ENCODE peak calls at places on chromosomes 12 and 14, in six cellular contexts. H is HCT116, B is SK-N-SH, Z is H1, G is K562, F is HepG2. K is an unnamed sample.

GRCh38 chr12:52006726-52007157 is at the start of gene TAMALIN:
- DNase-seq in G (peak; percentile 81), H (no peak), Z (no peak), F (no peak), B (peak; percentile 97), K (no peak)

GRCh38 chr12:39931231-39931630 is 174.7 kb downstream of the SLC2A13 start:
- DNase-seq in G (no peak), F (no peak), B (no peak), Z (no peak), H (no peak), K (no peak)

GRCh38 chr12:53219956-53220856 is 11.8 kb downstream of the RARG start:
- DNase-seq in G (peak; percentile 81), H (peak; percentile 46), B (peak; percentile 90), Z (peak; percentile 77), F (peak; percentile 38), K (peak; percentile 72)

GRCh38 chr12:53251477-53252348 is 16.4 kb upstream of the ESPL1 start:
- DNase-seq in G (peak; percentile 94), F (peak; percentile 81), B (peak; percentile 97), Z (peak; percentile 86), H (peak; percentile 48), K (peak; percentile 63)

GRCh38 chr14:61475316-61475715 is 153.9 kb downstream of the PRKCH start:
- DNase-seq in F (peak; percentile 67), G (peak; percentile 44), H (peak; percentile 56), B (no peak), Z (no peak), K (no peak)

GRCh38 chr14:70789361-70789760 is 20.0 kb downstream of the MAP3K9 start:
- DNase-seq in Z (no peak), B (no peak), F (no peak), G (no peak), H (no peak), K (no peak)

GRCh38 chr14:94441531-94442205 is 10.9 kb downstream of the SERPINA11 start:
- DNase-seq in G (no peak), B (no peak), Z (no peak), F (no peak), H (no peak), K (no peak)

GRCh38 chr12:4584281-4584680 is 22.3 kb downstream of the DYRK4 start:
- DNase-seq in H (no peak), B (no peak), Z (peak; percentile 34), F (no peak), G (no peak), K (no peak)

GRCh38 chr14:22837750-22838538 is 1.6 kb downstream of the MMP14 start:
- DNase-seq in G (no peak), Z (peak; percentile 61), F (no peak), B (no peak), H (no peak), K (no peak)

GRCh38 chr14:101242442-101243385 is 318.6 kb upstream of the DIO3 start:
- DNase-seq in F (no peak), H (no peak), B (peak; percentile 10), G (no peak), Z (peak; percentile 41), K (no peak)

GRCh38 chr12:109952160-109952858 is 43.9 kb downstream of the GIT2 start:
- DNase-seq in Z (no peak), G (no peak), B (no peak), H (no peak), F (no peak), K (no peak)

GRCh38 chr14:74954947-74955228 is 509 bp downstream of the PGF start:
- DNase-seq in H (no peak), G (no peak), F (no peak), B (peak; percentile 45), Z (no peak), K (no peak)

GRCh38 chr14:56855891-56856461 is 45.7 kb upstream of the OTX2 start:
- DNase-seq in G (no peak), B (no peak), H (no peak), F (peak; percentile 8), Z (peak; percentile 58), K (no peak)

GRCh38 chr12:47820631-47821345 is 1.1 kb upstream of the HDAC7 start:
- DNase-seq in Z (no peak), G (no peak), F (peak; percentile 88), B (peak; percentile 61), H (peak; percentile 62), K (no peak)

GRCh38 chr12:42326466-42327226 is 679 bp downstream of the PPHLN1 start:
- DNase-seq in G (peak; percentile 25), H (no peak), Z (no peak), B (peak; percentile 32), F (peak; percentile 8), K (no peak)

GRCh38 chr12:93838180-93838579 is 161.0 kb downstream of the CRADD start:
- DNase-seq in F (no peak), B (no peak), H (no peak), Z (no peak), G (no peak), K (no peak)

GRCh38 chr14:44778562-44778961 is 183.2 kb downstream of the KLHL28 start:
- DNase-seq in G (no peak), Z (no peak), B (no peak), H (no peak), F (no peak), K (no peak)

GRCh38 chr14:106129274-106129673 is 602.9 kb downstream of the TMEM121 start:
- DNase-seq in H (no peak), B (no peak), G (no peak), F (no peak), Z (no peak), K (no peak)

GRCh38 chr14:62015248-62015647 is 253.0 kb downstream of the SNAPC1 start:
- DNase-seq in H (no peak), Z (no peak), B (no peak), F (no peak), G (no peak), K (no peak)

GRCh38 chr12:108511633-108512540 is 3.2 kb upstream of the FICD start:
- DNase-seq in B (peak; percentile 63), Z (peak; percentile 88), G (peak; percentile 52), F (peak; percentile 56), H (peak; percentile 50), K (peak; percentile 61)

GRCh38 chr12:103832048-103832798 is 8.8 kb downstream of the NT5DC3 start:
- DNase-seq in H (no peak), Z (no peak), B (no peak), F (no peak), G (no peak), K (no peak)

GRCh38 chr14:65179918-65180724 is 77.8 kb upstream of the MAX start:
- DNase-seq in H (peak; percentile 38), F (no peak), Z (no peak), G (no peak), B (no peak), K (no peak)

GRCh38 chr14:95887351-95887750 is 10.7 kb downstream of the TUNAR start:
- DNase-seq in G (no peak), F (no peak), H (no peak), Z (no peak), B (no peak), K (no peak)

DNA sequence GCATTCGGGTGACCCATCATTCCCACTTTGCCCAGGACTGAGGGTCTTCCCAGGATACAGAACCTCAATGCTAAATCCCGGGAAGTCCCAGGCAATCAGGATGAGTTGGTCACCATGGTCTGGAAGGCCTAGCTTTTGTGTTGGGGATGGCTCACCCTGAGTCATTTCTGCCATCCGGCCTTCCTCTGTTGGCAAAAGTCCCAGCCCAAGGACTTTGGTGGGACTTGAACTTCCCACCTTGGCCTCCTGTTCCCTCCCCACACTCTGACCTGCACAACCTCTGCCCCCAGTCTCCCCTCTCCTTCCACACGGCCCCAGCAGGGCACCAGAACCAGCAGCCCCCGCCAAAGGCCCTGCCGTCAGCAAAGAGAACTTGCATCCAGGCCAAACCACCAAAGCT is 24.6 kb upstream of the NCOR2 start:
- DNase-seq in H (no peak), G (no peak), Z (no peak), F (no peak), B (no peak), K (no peak)
- TF ChIP-seq CTCF in H (no peak), G (no peak), Z (no peak), F (no peak), B (no peak), K (no peak)

GRCh38 chr12:10113920-10114319 is 15.1 kb upstream of the CLEC1A start:
- DNase-seq in G (no peak), Z (no peak), H (no peak), B (no peak), F (no peak), K (no peak)
- TF ChIP-seq SIN3A in G (no peak), Z (no peak), H (no peak), B (no peak), F (no peak), K (no peak)

DNA sequence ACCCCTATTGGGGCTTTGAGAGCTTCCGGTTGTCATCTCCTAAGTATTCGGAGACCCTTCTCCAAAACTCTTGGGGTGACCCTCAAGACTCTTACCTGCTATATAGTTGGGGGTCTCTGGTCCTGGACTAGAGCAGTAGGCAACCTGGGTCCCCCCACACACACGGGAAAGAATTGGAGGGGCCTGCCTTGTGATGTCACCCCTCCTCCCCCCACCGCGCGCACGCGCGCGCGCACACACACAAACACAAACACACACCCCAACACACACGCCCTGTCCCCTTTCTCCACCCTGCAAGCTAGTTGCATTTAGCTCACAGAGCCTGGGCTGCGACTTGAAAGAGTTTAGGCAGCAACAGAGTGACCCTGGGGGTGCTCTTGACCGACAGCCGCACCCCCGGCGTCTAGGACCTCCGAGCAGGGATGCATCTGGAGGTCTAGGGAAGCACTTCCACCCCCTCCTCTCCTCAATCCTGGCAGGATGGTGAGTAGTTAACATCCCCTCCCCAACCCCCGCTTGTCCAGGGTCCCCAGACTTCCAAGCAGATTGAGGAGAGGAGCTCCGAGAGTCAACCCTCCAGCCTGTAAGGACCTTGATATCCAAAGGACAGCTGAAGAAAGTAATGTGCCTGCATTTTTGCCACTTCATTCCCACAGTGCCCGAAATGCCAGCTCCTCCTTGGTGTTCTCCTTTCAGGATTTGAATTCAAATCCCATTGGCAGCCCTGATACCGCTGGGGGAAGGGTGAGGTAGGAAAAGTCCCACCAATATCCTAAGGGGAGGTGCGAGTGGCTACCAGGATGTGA is 1.4 kb upstream of the DNAJC14 start:
- DNase-seq in F (peak; percentile 45), H (no peak), Z (peak; percentile 89), B (peak; percentile 88), G (peak; percentile 81), K (no peak)
- TF ChIP-seq CTCF in F (no peak), H (no peak), Z (no peak), B (no peak), G (no peak), K (no peak)

GRCh38 chr12:84912191-84913142 is at the start of gene SLC6A15:
- DNase-seq in H (no peak), B (peak; percentile 91), Z (peak; percentile 88), F (no peak), G (no peak), K (no peak)

GRCh38 chr12:84913151-84913550 is 552 bp upstream of the SLC6A15 start:
- DNase-seq in F (no peak), B (peak; percentile 21), G (no peak), Z (peak; percentile 55), H (no peak), K (no peak)

GRCh38 chr12:84910549-84911241 is 1.9 kb downstream of the SLC6A15 start:
- DNase-seq in G (no peak), B (peak; percentile 36), F (no peak), H (no peak), Z (no peak), K (no peak)

GRCh38 chr12:84911331-84912190 is 1.0 kb downstream of the SLC6A15 start:
- DNase-seq in H (no peak), B (peak; percentile 77), F (no peak), Z (peak; percentile 88), G (no peak), K (peak; percentile 7)
- TF ChIP-seq SIN3A in H (no peak), B (no peak), F (no peak), Z (no peak), G (no peak), K (no peak)